ENCODE peak calls at places on chromosomes 4 and X, in four cellular contexts. T is A549, J is K562, Y is HepG2. V is an unnamed sample.

GRCh38 chr4:48467442-48467841 is 15.7 kb upstream of the SLC10A4 start:
- DNase-seq in T (no peak), J (no peak), Y (no peak), V (no peak)

GRCh38 chrX:70452143-70452733 is 7.6 kb downstream of the DLG3 start:
- DNase-seq in T (peak; percentile 37), J (peak; percentile 51), Y (peak; percentile 19), V (peak; percentile 17)

GRCh38 chr4:173448103-173448502 is 49.2 kb upstream of the SCRG1 start:
- DNase-seq in T (no peak), J (no peak), Y (no peak), V (peak; percentile 55)

GRCh38 chr4:856468-856901 is 30.6 kb upstream of the CPLX1 start:
- DNase-seq in T (no peak), J (no peak), Y (no peak), V (no peak)

GRCh38 chr4:184357164-184357563 is 117.2 kb downstream of the IRF2 start:
- DNase-seq in T (no peak), J (no peak), Y (no peak), V (no peak)

GRCh38 chr4:169184236-169184635 is 86.5 kb downstream of the SH3RF1 start:
- DNase-seq in T (no peak), J (no peak), Y (no peak), V (peak; percentile 46)

GRCh38 chr4:103721251-103721650 is 1.5 kb upstream of the TACR3 start:
- DNase-seq in T (no peak), J (no peak), Y (no peak), V (no peak)

GRCh38 chr4:121863787-121864186 is 6.5 kb downstream of the BBS7 start:
- DNase-seq in T (no peak), J (no peak), Y (no peak), V (no peak)

GRCh38 chrX:2766921-2767320 is 15.1 kb downstream of the XG start:
- DNase-seq in T (no peak), J (no peak), Y (no peak), V (peak; percentile 8)

GRCh38 chrX:2769615-2770014 is 17.8 kb downstream of the XG start:
- DNase-seq in T (no peak), J (no peak), Y (no peak), V (no peak)

GRCh38 chrX:2764766-2765666 is 13.2 kb downstream of the XG start:
- DNase-seq in T (no peak), J (no peak), Y (no peak), V (no peak)

DNA sequence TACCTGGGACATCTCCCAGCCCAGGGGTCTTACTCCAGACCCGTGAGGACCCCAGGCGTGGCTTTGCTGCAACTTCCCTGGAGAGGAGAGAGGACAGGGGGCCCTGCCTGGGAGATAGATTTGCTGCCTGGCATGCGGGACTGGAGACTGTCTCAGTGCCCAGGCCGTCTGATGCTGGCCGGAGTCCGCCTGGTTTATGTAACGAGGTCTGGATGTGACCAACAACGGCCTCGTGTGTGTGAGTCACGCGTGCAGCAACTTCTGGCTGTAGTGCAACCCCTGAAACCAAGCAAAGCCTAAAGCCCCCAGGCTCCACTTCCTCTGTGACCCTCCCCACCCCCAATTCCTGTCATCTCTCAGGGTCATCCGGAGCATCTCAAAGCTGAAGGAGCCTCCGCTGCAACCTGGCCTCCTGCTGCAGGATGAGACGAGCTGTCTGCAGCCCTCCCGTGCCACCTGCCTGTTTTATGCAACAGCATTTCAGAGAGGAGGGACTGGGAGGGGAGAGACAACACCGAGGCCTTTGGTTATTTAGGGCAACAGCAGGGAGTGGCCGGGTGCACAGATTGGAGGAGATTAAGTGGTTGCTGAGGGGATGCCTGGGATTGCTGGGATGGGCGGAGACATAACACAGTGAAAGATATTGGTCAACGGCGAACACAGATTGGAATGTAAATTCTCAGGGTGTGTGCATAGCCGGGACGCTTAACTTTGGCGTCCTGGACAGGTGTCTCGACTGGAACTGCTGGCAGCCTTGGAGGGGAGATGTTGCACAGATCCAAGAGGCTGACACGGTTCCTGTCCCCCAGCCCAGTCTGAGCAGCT is 16.0 kb downstream of the XG start:
- DNase-seq in T (peak; percentile 87), J (no peak), Y (peak; percentile 37), V (peak; percentile 21)
- TF ChIP-seq MAZ in T (no peak), J (no peak), Y (no peak), V (no peak)

GRCh38 chr4:120158860-120159259 is 92.2 kb upstream of the MAD2L1 start:
- DNase-seq in T (no peak), J (no peak), Y (no peak), V (no peak)

GRCh38 chr4:120155287-120155686 is 88.6 kb upstream of the MAD2L1 start:
- DNase-seq in T (no peak), J (no peak), Y (no peak), V (no peak)

GRCh38 chr4:120156115-120156718 is 89.6 kb upstream of the MAD2L1 start:
- DNase-seq in T (peak; percentile 79), J (peak; percentile 17), Y (peak; percentile 58), V (peak; percentile 80)
- TF ChIP-seq MAZ in T (no peak), J (no peak), Y (no peak), V (no peak)

DNA sequence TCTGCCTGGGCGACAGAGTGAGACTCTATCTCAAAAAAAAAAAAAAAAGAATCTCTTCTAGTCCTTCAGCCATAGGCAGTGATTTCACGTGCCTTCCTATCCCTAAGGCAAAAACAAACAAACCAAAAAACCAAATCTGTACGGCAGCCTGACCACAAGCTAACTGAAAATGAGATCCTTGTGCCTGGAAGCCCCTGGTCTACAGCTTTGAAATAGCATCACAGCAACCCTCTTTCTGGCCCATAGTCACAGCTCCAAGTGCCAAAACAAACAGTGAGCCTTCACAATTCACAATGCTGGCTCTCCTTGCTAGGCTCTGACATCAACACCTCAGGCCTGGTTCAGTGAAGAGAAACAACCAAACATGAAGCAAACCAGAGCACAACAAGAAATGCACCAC is 46.1 kb downstream of the TMEM150C start:
- DNase-seq in T (no peak), J (no peak), Y (no peak), V (peak; percentile 63)
- TF ChIP-seq MAZ in T (no peak), J (no peak), Y (no peak), V (no peak)

GRCh38 chr4:27684501-27685077 is 823.9 kb downstream of the STIM2 start:
- DNase-seq in T (peak; percentile 58), J (no peak), Y (peak; percentile 44), V (peak; percentile 42)

GRCh38 chr4:27685947-27686346 is 825.3 kb downstream of the STIM2 start:
- DNase-seq in T (no peak), J (no peak), Y (no peak), V (no peak)
- TF ChIP-seq MAZ in T (no peak), J (no peak), Y (no peak), V (no peak)

GRCh38 chrX:23764183-23764582 is 18.8 kb upstream of the SAT1 start:
- DNase-seq in T (no peak), J (no peak), Y (no peak), V (no peak)

GRCh38 chrX:23765449-23765848 is 17.5 kb upstream of the SAT1 start:
- DNase-seq in T (no peak), J (no peak), Y (no peak), V (peak; percentile 18)

GRCh38 chrX:23765868-23766267 is 17.1 kb upstream of the SAT1 start:
- DNase-seq in T (no peak), J (no peak), Y (no peak), V (no peak)

GRCh38 chrX:23766650-23767551 is 16.1 kb upstream of the SAT1 start:
- DNase-seq in T (no peak), J (no peak), Y (no peak), V (no peak)

DNA sequence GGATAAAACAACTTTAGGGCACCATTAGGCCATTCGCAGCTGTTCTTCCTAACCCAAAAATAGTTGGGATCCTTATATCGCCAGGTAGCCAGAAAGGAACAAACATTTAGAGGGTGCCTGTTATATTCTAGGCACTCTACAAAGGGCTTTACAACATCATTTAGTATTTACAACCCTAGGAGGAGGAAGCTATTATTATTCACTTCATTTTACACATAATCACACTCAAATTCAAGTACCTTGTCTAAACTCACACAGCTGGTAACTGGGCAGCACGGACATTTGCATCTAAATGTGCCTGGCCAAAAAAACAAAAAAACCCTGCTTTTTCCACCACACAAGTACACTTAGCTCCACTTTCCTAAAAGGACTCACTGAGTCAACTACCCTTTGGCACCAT is 18.4 kb upstream of the SAT1 start:
- DNase-seq in T (no peak), J (no peak), Y (no peak), V (no peak)
- TF ChIP-seq MAZ in T (no peak), J (no peak), Y (no peak), V (no peak)

DNA sequence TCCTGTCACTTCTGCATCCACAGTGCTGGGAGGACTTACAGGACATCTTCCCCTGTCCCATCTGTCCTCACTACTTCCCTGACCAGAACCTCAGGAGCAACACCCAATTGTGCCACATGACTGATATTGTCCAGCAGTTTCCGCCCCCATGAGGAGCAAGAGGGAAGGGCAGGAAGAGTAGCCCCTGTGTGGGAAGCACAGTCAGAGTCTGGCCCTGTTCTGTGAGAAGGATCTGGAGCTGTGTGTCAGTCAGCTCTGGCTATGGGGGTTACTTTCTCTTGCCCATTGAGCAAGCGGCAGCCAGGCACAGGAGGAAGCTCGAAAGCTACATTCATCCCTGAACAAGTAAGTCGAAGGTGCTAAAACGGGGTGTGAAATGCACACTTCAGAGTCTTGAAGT is 14.8 kb upstream of the TRIM60 start:
- DNase-seq in T (peak; percentile 16), J (peak; percentile 35), Y (peak; percentile 28), V (no peak)
- TF ChIP-seq MAZ in T (no peak), J (no peak), Y (no peak), V (no peak)